ENCODE peak calls at places on chromosome 3, in six cellular contexts. S is GM13977; F is H4; C is bronchial epithelial cell; H is HCT116; E is activated CD8-positive, alpha-beta memory T cell treated with anti-CD3 and anti-CD28 coated beads, Interleukin-2, amount 50 U/mL, for 48 hours. R is an unnamed sample.
A peak's percentile ranks its signal among the peaks of the same experiment; 100 is the strongest.

GRCh38 chr3:155646128-155646527 is 98.7 kb downstream of the PLCH1 start:
- DNase-seq in H (no peak), C (no peak), F (no peak), S (no peak), E (no peak), R (no peak)

GRCh38 chr3:116734243-116734642 is 24.7 kb downstream of the TUSC7 start:
- DNase-seq in H (no peak), C (peak; percentile 33), S (no peak), E (no peak), F (no peak), R (no peak)

GRCh38 chr3:161274691-161275298 is 53.7 kb downstream of the NMD3 start:
- DNase-seq in H (peak; percentile 54), S (peak; percentile 25), E (peak; percentile 61), F (peak; percentile 50), C (peak; percentile 59), R (no peak)

GRCh38 chr3:65342084-65342683 is 654.4 kb upstream of the ADAMTS9 start:
- DNase-seq in E (peak; percentile 65), S (no peak), F (peak; percentile 35), C (peak; percentile 35), H (peak; percentile 42), R (no peak)

GRCh38 chr3:41126961-41127360 is 72.3 kb upstream of the CTNNB1 start:
- DNase-seq in F (no peak), E (no peak), S (no peak), C (no peak), H (no peak), R (peak; percentile 28)

GRCh38 chr3:175940881-175941280 is 1081.7 kb downstream of the NAALADL2 start:
- DNase-seq in C (peak; percentile 17), H (no peak), F (peak; percentile 89), E (no peak), S (peak; percentile 38), R (no peak)

GRCh38 chr3:14252321-14253021 is 73.9 kb downstream of the LSM3 start:
- DNase-seq in S (no peak), C (no peak), H (no peak), F (no peak), E (no peak), R (no peak)

GRCh38 chr3:113623827-113624226 is 72.6 kb downstream of the USF3 start:
- DNase-seq in C (no peak), S (no peak), H (no peak), F (no peak), E (no peak), R (no peak)

GRCh38 chr3:194070634-194071409 is 65.1 kb upstream of the HES1 start:
- DNase-seq in E (peak; percentile 87), S (peak; percentile 96), C (peak; percentile 91), H (peak; percentile 67), F (peak; percentile 89), R (peak; percentile 91)

GRCh38 chr3:66338927-66339326 is 118.1 kb downstream of the SLC25A26 start:
- DNase-seq in E (no peak), C (peak; percentile 46), F (no peak), H (no peak), S (no peak), R (no peak)

GRCh38 chr3:156781310-156782230 is 44.6 kb upstream of the LEKR1 start:
- DNase-seq in H (no peak), F (no peak), S (no peak), E (no peak), C (peak; percentile 93), R (no peak)